ENCODE peak calls at places on chromosomes 11 and 22, in six cellular contexts. U, Z, M, D, N and J are unnamed samples. For H3K9me3, the result is how much of the 10 kb centered on the place peaks cover.

GRCh38 chr11:102309621-102310541 is 7.4 kb upstream of the BIRC3 start:
- DNase-seq in U (no peak), Z (no peak), M (no peak), D (no peak), N (peak), J (no peak)

GRCh38 chr11:29018631-29019030 is 910.4 kb downstream of the METTL15 start:
- DNase-seq in U (no peak), Z (no peak), M (no peak), D (no peak), N (peak), J (no peak)

GRCh38 chr11:11622772-11623531 is 1.1 kb upstream of the GALNT18 start:
- DNase-seq in U (no peak), Z (no peak), M (no peak), D (no peak), N (no peak), J (no peak)

GRCh38 chr11:73376803-73377629 is 817 bp downstream of the RELT start:
- DNase-seq in U (peak), Z (peak), M (peak), D (no peak), N (peak), J (peak)

GRCh38 chr11:129131361-129131760 is 60.8 kb downstream of the ARHGAP32 start:
- DNase-seq in U (no peak), Z (no peak), M (no peak), D (no peak), N (no peak), J (no peak)

GRCh38 chr11:106733518-106734162 is 284.6 kb downstream of the GUCY1A2 start:
- DNase-seq in U (no peak), Z (no peak), M (no peak), D (no peak), N (no peak), J (no peak)

GRCh38 chr11:3106736-3107524 is 49.7 kb upstream of the CARS1 start:
- DNase-seq in U (peak), Z (no peak), M (peak), D (peak), N (no peak), J (peak)

GRCh38 chr11:126537492-126537891 is 182.0 kb downstream of the ST3GAL4 start:
- DNase-seq in U (no peak), Z (no peak), M (peak), D (no peak), N (no peak), J (no peak)

GRCh38 chr22:24938741-24939341 is 7.7 kb downstream of the LHFPL7 start:
- DNase-seq in U (no peak), Z (no peak), M (no peak), D (no peak), N (peak), J (no peak)

GRCh38 chr11:27018902-27019544 is 21.6 kb upstream of the BBOX1 start:
- DNase-seq in U (no peak), Z (no peak), M (no peak), D (no peak), N (no peak), J (no peak)

GRCh38 chr22:48929276-48929790 is 898.3 kb downstream of the BRD1 start:
- DNase-seq in U (no peak), Z (no peak), M (no peak), D (no peak), N (no peak), J (no peak)

GRCh38 chr11:64866173-64866491 is 12.3 kb downstream of the EHD1 start:
- DNase-seq in U (no peak), Z (no peak), M (no peak), D (no peak), N (no peak), J (no peak)

GRCh38 chr11:65042899-65043298 is 1.9 kb downstream of the SAC3D1 start:
- DNase-seq in U (no peak), Z (no peak), M (no peak), D (no peak), N (no peak), J (no peak)

GRCh38 chr22:19460036-19460435 is 12.5 kb upstream of the C22orf39 start:
- DNase-seq in U (no peak), Z (no peak), M (no peak), D (no peak), N (no peak), J (no peak)
- H3K27ac ChIP-seq in U (no peak), Z (no peak), M (no peak), D (no peak), N (no peak), J (no peak)

GRCh38 chr22:39291501-39291900 is 27.9 kb downstream of the RPL3 start:
- DNase-seq in U (no peak), Z (no peak), M (no peak), D (no peak), N (no peak), J (no peak)
- TF ChIP-seq CTCF in U (no peak), Z (no peak), M (no peak), D (no peak), N (peak), J (no peak)

DNA sequence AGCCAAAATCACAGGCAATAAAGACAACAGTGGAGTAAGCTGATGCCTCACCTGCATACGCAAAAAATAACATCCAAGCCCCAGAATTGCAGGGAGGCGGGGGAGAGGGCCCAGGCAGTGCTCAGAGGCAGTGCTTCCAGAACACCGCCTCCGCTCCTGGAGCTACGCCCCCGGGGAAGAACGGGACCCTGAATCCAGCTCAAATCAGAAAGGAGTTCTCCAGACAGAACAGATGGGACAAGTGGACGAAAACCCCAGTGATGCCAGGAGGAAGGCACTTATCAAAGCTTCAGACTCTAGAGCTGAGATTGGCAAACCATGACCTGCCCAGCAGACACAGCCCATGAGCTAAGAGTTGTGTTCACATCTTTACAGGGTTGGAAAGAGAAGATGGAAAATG is 683.9 kb downstream of the TBC1D22A start:
- DNase-seq in U (no peak), Z (no peak), M (peak), D (no peak), N (no peak), J (no peak)
- H3K9me3 ChIP-seq in U (under half), Z (under half), M (under half), D (under half), N (under half), J (under half)

GRCh38 chr11:61730222-61730994 is 22.0 kb upstream of the MYRF start:
- DNase-seq in U (no peak), Z (no peak), M (peak), D (no peak), N (no peak), J (peak)

GRCh38 chr11:61731956-61732675 is 20.3 kb upstream of the MYRF start:
- DNase-seq in U (no peak), Z (no peak), M (no peak), D (no peak), N (no peak), J (no peak)

GRCh38 chr11:61732705-61733104 is 19.7 kb upstream of the MYRF start:
- DNase-seq in U (no peak), Z (peak), M (no peak), D (no peak), N (no peak), J (no peak)

GRCh38 chr11:61733120-61733978 is 19.1 kb upstream of the MYRF start:
- DNase-seq in U (peak), Z (peak), M (peak), D (peak), N (peak), J (peak)

GRCh38 chr11:61731211-61731955 is 21.1 kb upstream of the MYRF start:
- DNase-seq in U (no peak), Z (no peak), M (no peak), D (no peak), N (no peak), J (no peak)
- H3K27ac ChIP-seq in U (no peak), Z (peak), M (no peak), D (no peak), N (no peak), J (no peak)

GRCh38 chr11:124415356-124415923 is 9.2 kb downstream of the OR8B4 start:
- DNase-seq in U (no peak), Z (no peak), M (no peak), D (no peak), N (peak), J (no peak)
- TF ChIP-seq CTCF in U (peak), Z (peak), M (peak), D (peak), N (peak), J (peak)

GRCh38 chr11:113937918-113938317 is 33.3 kb downstream of the HTR3B start:
- DNase-seq in U (no peak), Z (no peak), M (no peak), D (no peak), N (no peak), J (no peak)
- H3K9me3 ChIP-seq in U (under half), Z (under half), M (under half), D (under half), N (under half), J (under half)

GRCh38 chr11:76604081-76604601 is 66.4 kb downstream of the LRRC32 start:
- DNase-seq in U (no peak), Z (no peak), M (no peak), D (no peak), N (no peak), J (no peak)

GRCh38 chr11:76607431-76607830 is 63.1 kb downstream of the LRRC32 start:
- DNase-seq in U (no peak), Z (no peak), M (no peak), D (no peak), N (no peak), J (no peak)

GRCh38 chr11:76605338-76606074 is 65.0 kb downstream of the LRRC32 start:
- DNase-seq in U (no peak), Z (no peak), M (no peak), D (no peak), N (no peak), J (no peak)

GRCh38 chr11:76604652-76605241 is 65.8 kb downstream of the LRRC32 start:
- DNase-seq in U (no peak), Z (no peak), M (no peak), D (peak), N (no peak), J (no peak)

GRCh38 chr11:76606102-76606793 is 64.3 kb downstream of the LRRC32 start:
- DNase-seq in U (no peak), Z (no peak), M (no peak), D (peak), N (no peak), J (peak)
- H3K27ac ChIP-seq in U (no peak), Z (no peak), M (no peak), D (peak), N (no peak), J (peak)